ENCODE peak calls at places on chromosomes 11 and 22, in five cellular contexts. T is retina; W is H7; K is vagina; L is stimulated activated CD4-positive, alpha-beta T cell treated with anti-CD3 and anti-CD28 coated beads, Interleukin-1b, Interleukin-23, amount 100 ng/mL, for 24 hours. Q is an unnamed sample.
A peak's percentile ranks its signal among the peaks of the same experiment; 100 is the strongest.

GRCh38 chr22:30922151-30922611 is 46.4 kb downstream of the MORC2 start:
- DNase-seq in T (peak; percentile 68), W (peak; percentile 53), K (peak; percentile 81), L (peak; percentile 73), Q (no peak)

GRCh38 chr11:134474070-134474860 is 62.2 kb upstream of the B3GAT1 start:
- DNase-seq in T (no peak), W (no peak), K (no peak), L (no peak), Q (no peak)

GRCh38 chr11:62958547-62959071 is 26.2 kb downstream of the SLC22A6 start:
- DNase-seq in T (peak; percentile 8), W (no peak), K (peak; percentile 27), L (no peak), Q (no peak)

GRCh38 chr11:99988105-99988907 is 698.8 kb upstream of the ARHGAP42 start:
- DNase-seq in T (no peak), W (no peak), K (no peak), L (no peak), Q (no peak)

GRCh38 chr11:1484716-1485503 is 1.7 kb downstream of the MOB2 start:
- DNase-seq in T (no peak), W (peak; percentile 76), K (no peak), L (no peak), Q (no peak)

GRCh38 chr22:31148516-31148915 is 8.2 kb upstream of the PLA2G3 start:
- DNase-seq in T (no peak), W (no peak), K (no peak), L (no peak), Q (no peak)

GRCh38 chr22:30324008-30324730 is 2.6 kb downstream of the TBC1D10A start:
- DNase-seq in T (no peak), W (no peak), K (no peak), L (no peak), Q (no peak)

GRCh38 chr11:28697920-28698827 is 590.0 kb downstream of the METTL15 start:
- DNase-seq in T (peak; percentile 75), W (peak; percentile 58), K (no peak), L (no peak), Q (peak; percentile 54)

GRCh38 chr11:35308157-35308556 is 111.2 kb downstream of the SLC1A2 start:
- DNase-seq in T (no peak), W (no peak), K (no peak), L (no peak), Q (no peak)

GRCh38 chr11:92888701-92889100 is 80.8 kb upstream of the MTNR1B start:
- DNase-seq in T (no peak), W (no peak), K (no peak), L (no peak), Q (no peak)

GRCh38 chr11:116857316-116857715 is 19.9 kb upstream of the APOA1 start:
- DNase-seq in T (no peak), W (no peak), K (no peak), L (no peak), Q (no peak)

GRCh38 chr11:118216621-118217526 is 7.9 kb downstream of the JAML start:
- DNase-seq in T (no peak), W (no peak), K (no peak), L (peak; percentile 50), Q (no peak)

GRCh38 chr11:112216591-112217105 is 9.6 kb upstream of the PTS start:
- DNase-seq in T (no peak), W (no peak), K (no peak), L (no peak), Q (no peak)

GRCh38 chr11:20759541-20759940 is 90.2 kb downstream of the NELL1 start:
- DNase-seq in T (no peak), W (no peak), K (no peak), L (no peak), Q (no peak)

GRCh38 chr11:69233761-69234136 is 60.2 kb upstream of the MYEOV start:
- DNase-seq in T (no peak), W (no peak), K (peak; percentile 75), L (no peak), Q (no peak)

GRCh38 chr22:28260619-28261018 is 341.6 kb upstream of the PITPNB start:
- DNase-seq in T (no peak), W (no peak), K (no peak), L (no peak), Q (no peak)

GRCh38 chr22:19717181-19717580 is 2.9 kb downstream of the SEPTIN5 start:
- DNase-seq in T (no peak), W (peak; percentile 79), K (no peak), L (no peak), Q (no peak)

GRCh38 chr11:71240865-71241691 is 11.3 kb downstream of the SHANK2 start:
- DNase-seq in T (no peak), W (peak; percentile 78), K (peak; percentile 84), L (no peak), Q (no peak)

GRCh38 chr11:66891849-66892660 is 35.2 kb downstream of the LRFN4 start:
- DNase-seq in T (no peak), W (peak; percentile 39), K (no peak), L (peak; percentile 64), Q (no peak)

GRCh38 chr11:134683860-134684259 is 271.8 kb upstream of the B3GAT1 start:
- DNase-seq in T (no peak), W (no peak), K (no peak), L (no peak), Q (no peak)

GRCh38 chr11:6968816-6969215 is 42.6 kb downstream of the ZNF215 start:
- DNase-seq in T (no peak), W (no peak), K (no peak), L (no peak), Q (no peak)

GRCh38 chr22:37032535-37033460 is 13.3 kb downstream of the MPST start:
- DNase-seq in T (no peak), W (no peak), K (no peak), L (no peak), Q (peak; percentile 63)

GRCh38 chr11:6626971-6627761 is 7.9 kb upstream of the TPP1 start:
- DNase-seq in T (no peak), W (no peak), K (no peak), L (no peak), Q (no peak)

GRCh38 chr22:20160041-20160440 is 9.2 kb upstream of the CCDC188 start:
- DNase-seq in T (no peak), W (no peak), K (no peak), L (no peak), Q (no peak)